ENCODE peak calls at places on chromosomes 3 and 15, in six cellular contexts. Z is NCI-H446, T is EH, Q is anterior cingulate cortex, R is progenitor cell of endocrine pancreas, M is retina. P is an unnamed sample.

GRCh38 chr3:6571448-6571847 is 289.5 kb upstream of the GRM7 start:
- DNase-seq in Z (no peak), T (no peak), Q (no peak), R (no peak), M (no peak), P (no peak)

GRCh38 chr3:151156618-151157216 is 46.3 kb downstream of the GPR171 start:
- DNase-seq in Z (peak), T (peak), Q (no peak), R (no peak), M (peak), P (no peak)

GRCh38 chr15:84079885-84080777 is 155.4 kb upstream of the GOLGA6L4 start:
- DNase-seq in Z (no peak), T (peak), Q (peak), R (peak), M (peak), P (peak)

GRCh38 chr15:55846108-55846707 is 103.3 kb upstream of the PRTG start:
- DNase-seq in Z (peak), T (peak), Q (peak), R (peak), M (peak), P (no peak)

GRCh38 chr3:50529996-50530706 is 26.7 kb upstream of the CACNA2D2 start:
- DNase-seq in Z (no peak), T (no peak), Q (no peak), R (no peak), M (peak), P (no peak)

GRCh38 chr15:57696146-57696545 is 10.4 kb upstream of the POLR2M start:
- DNase-seq in Z (no peak), T (no peak), Q (no peak), R (no peak), M (peak), P (no peak)

GRCh38 chr15:89385596-89386242 is 51.1 kb upstream of the POLG start:
- DNase-seq in Z (no peak), T (no peak), Q (no peak), R (no peak), M (no peak), P (peak)

GRCh38 chr3:191412764-191413163 is 48.2 kb upstream of the PYDC2 start:
- DNase-seq in Z (peak), T (peak), Q (no peak), R (no peak), M (no peak), P (no peak)

GRCh38 chr3:13612829-13613228 is 63.9 kb downstream of the FBLN2 start:
- DNase-seq in Z (no peak), T (peak), Q (no peak), R (no peak), M (no peak), P (no peak)

GRCh38 chr3:182436547-182436946 is 356.8 kb upstream of the ATP11B start:
- DNase-seq in Z (no peak), T (no peak), Q (no peak), R (no peak), M (no peak), P (no peak)

GRCh38 chr3:56453027-56453426 is 15.2 kb downstream of the ERC2 start:
- DNase-seq in Z (no peak), T (no peak), Q (no peak), R (no peak), M (no peak), P (no peak)

GRCh38 chr3:187196573-187197094 is 652 bp upstream of the RTP1 start:
- DNase-seq in Z (no peak), T (no peak), Q (no peak), R (no peak), M (no peak), P (no peak)

GRCh38 chr15:23516866-23517265 is 48.6 kb upstream of the MKRN3 start:
- DNase-seq in Z (no peak), T (no peak), Q (peak), R (no peak), M (no peak), P (no peak)

GRCh38 chr15:64930778-64931240 is 19.1 kb downstream of the ANKDD1A start:
- DNase-seq in Z (no peak), T (peak), Q (no peak), R (no peak), M (no peak), P (peak)

GRCh38 chr3:3464131-3464530 is 284.6 kb upstream of the CRBN start:
- DNase-seq in Z (no peak), T (no peak), Q (no peak), R (no peak), M (no peak), P (no peak)

GRCh38 chr3:133529809-133530208 is 43.7 kb upstream of the CDV3 start:
- DNase-seq in Z (no peak), T (no peak), Q (no peak), R (no peak), M (no peak), P (no peak)

GRCh38 chr3:69113536-69113935 is 8.9 kb downstream of the LMOD3 start:
- DNase-seq in Z (no peak), T (no peak), Q (no peak), R (no peak), M (no peak), P (no peak)

GRCh38 chr3:108406063-108406660 is 104.2 kb downstream of the MYH15 start:
- DNase-seq in Z (no peak), T (peak), Q (no peak), R (no peak), M (no peak), P (no peak)

GRCh38 chr15:39312984-39313383 is 267.9 kb upstream of the THBS1 start:
- DNase-seq in Z (no peak), T (peak), Q (no peak), R (no peak), M (no peak), P (no peak)

GRCh38 chr15:62887113-62887570 is 155.4 kb upstream of the TPM1 start:
- DNase-seq in Z (no peak), T (peak), Q (no peak), R (no peak), M (peak), P (no peak)

GRCh38 chr3:28575748-28576589 is 227.3 kb upstream of the AZI2 start:
- DNase-seq in Z (peak), T (peak), Q (peak), R (peak), M (peak), P (peak)

GRCh38 chr15:100810229-100810628 is 69.4 kb upstream of the ALDH1A3 start:
- DNase-seq in Z (no peak), T (no peak), Q (no peak), R (no peak), M (no peak), P (no peak)

GRCh38 chr15:76987896-76988860 is 6.7 kb upstream of the PSTPIP1 start:
- DNase-seq in Z (no peak), T (no peak), Q (no peak), R (no peak), M (no peak), P (no peak)

GRCh38 chr3:51675201-51675611 is 4.2 kb downstream of the TEX264 start:
- DNase-seq in Z (no peak), T (peak), Q (no peak), R (no peak), M (no peak), P (no peak)

GRCh38 chr15:76217029-76217866 is 94.0 kb downstream of the ETFA start:
- DNase-seq in Z (no peak), T (peak), Q (no peak), R (no peak), M (peak), P (no peak)

GRCh38 chr3:152556731-152557254 is 278.1 kb upstream of the P2RY1 start:
- DNase-seq in Z (no peak), T (peak), Q (no peak), R (no peak), M (no peak), P (no peak)

GRCh38 chr15:87724330-87724729 is 532.2 kb downstream of the NTRK3 start:
- DNase-seq in Z (no peak), T (no peak), Q (no peak), R (no peak), M (no peak), P (no peak)

GRCh38 chr3:52221563-52222318 is 3.7 kb downstream of the TLR9 start:
- DNase-seq in Z (no peak), T (no peak), Q (no peak), R (no peak), M (no peak), P (no peak)

GRCh38 chr15:47384316-47384715 is 333.0 kb upstream of the SEMA6D start:
- DNase-seq in Z (peak), T (peak), Q (no peak), R (no peak), M (peak), P (no peak)

GRCh38 chr15:34608517-34608916 is 25.1 kb upstream of the GOLGA8B start:
- DNase-seq in Z (no peak), T (no peak), Q (no peak), R (no peak), M (no peak), P (no peak)

GRCh38 chr15:58065445-58066041 is at the start of gene ALDH1A2:
- DNase-seq in Z (no peak), T (no peak), Q (no peak), R (peak), M (peak), P (peak)

GRCh38 chr15:68774521-68775293 is 46.0 kb downstream of the ANP32A start:
- DNase-seq in Z (no peak), T (peak), Q (no peak), R (no peak), M (no peak), P (no peak)

P was measured in posterior cingulate gyrus.